ENCODE peak calls at places on chromosomes 5 and 9, in ten cellular contexts. V, J, F, D, H, R, U, C, E and I are unnamed samples.

GRCh38 chr5:146755781-146756180 is 122.8 kb downstream of the PPP2R2B start:
- DNase-seq in V (no peak), R (no peak), C (no peak), J (no peak), E (no peak), F (no peak), U (no peak), D (no peak), H (no peak), I (no peak)

GRCh38 chr5:34734321-34734720 is 78.2 kb downstream of the RAI14 start:
- DNase-seq in H (no peak), V (no peak), E (no peak), C (no peak), R (no peak), F (no peak), J (no peak), D (no peak), U (no peak), I (no peak)

GRCh38 chr9:127779136-127779981 is 893 bp upstream of the SH2D3C start:
- DNase-seq in V (no peak), C (no peak), F (no peak), U (peak), D (no peak), J (peak), R (no peak), H (no peak), E (no peak), I (no peak)

GRCh38 chr9:127523312-127523851 is 72.1 kb downstream of the LRSAM1 start:
- DNase-seq in F (no peak), H (no peak), D (no peak), U (peak), J (no peak), R (no peak), C (no peak), E (peak), V (no peak), I (no peak)

GRCh38 chr9:71490810-71491209 is 277.5 kb downstream of the CEMIP2 start:
- DNase-seq in F (no peak), E (no peak), U (no peak), C (peak), R (no peak), D (no peak), J (no peak), H (no peak), V (no peak), I (no peak)

GRCh38 chr5:171418982-171419662 is at the start of gene FGF18:
- DNase-seq in R (no peak), U (peak), J (peak), D (peak), V (peak), E (peak), H (peak), F (no peak), C (peak), I (no peak)

GRCh38 chr9:107750741-107751521 is 261.4 kb upstream of the KLF4 start:
- DNase-seq in U (no peak), V (peak), C (peak), F (peak), D (peak), R (peak), H (peak), J (no peak), E (peak), I (peak)

GRCh38 chr5:55096186-55096585 is 6.3 kb upstream of the GZMA start:
- DNase-seq in V (no peak), U (no peak), R (no peak), F (no peak), E (no peak), C (no peak), J (no peak), H (no peak), D (no peak), I (no peak)

GRCh38 chr5:36696059-36696673 is 89.8 kb downstream of the SLC1A3 start:
- DNase-seq in E (peak), J (peak), F (peak), R (peak), D (peak), U (peak), H (no peak), V (peak), C (peak), I (no peak)

GRCh38 chr9:87290241-87290700 is 207.4 kb upstream of the DAPK1 start:
- DNase-seq in C (no peak), V (no peak), R (no peak), U (no peak), J (no peak), D (no peak), E (no peak), F (no peak), H (no peak), I (no peak)

GRCh38 chr9:35658894-35659220 is 765 bp downstream of the CCDC107 start:
- DNase-seq in V (peak), R (peak), C (no peak), U (no peak), H (peak), J (no peak), E (peak), D (peak), F (no peak), I (no peak)

GRCh38 chr5:138610468-138611294 is 35.5 kb upstream of the HSPA9 start:
- DNase-seq in R (peak), J (no peak), C (peak), H (no peak), F (no peak), E (no peak), V (no peak), D (peak), U (peak), I (no peak)

GRCh38 chr5:150779397-150780179 is 1.0 kb downstream of the SMIM3 start:
- DNase-seq in E (no peak), H (no peak), J (no peak), U (no peak), D (no peak), R (peak), F (no peak), V (no peak), C (no peak), I (no peak)

GRCh38 chr5:93431255-93431654 is 149.8 kb downstream of the NR2F1-AS1 start:
- DNase-seq in V (no peak), C (no peak), D (no peak), U (no peak), F (no peak), J (no peak), H (no peak), E (no peak), R (no peak), I (no peak)

GRCh38 chr9:109989296-109989695 is 209.3 kb downstream of the PALM2AKAP2 start:
- DNase-seq in H (no peak), U (no peak), J (no peak), R (no peak), F (no peak), C (no peak), E (peak), V (no peak), D (no peak), I (no peak)

GRCh38 chr9:83707768-83708514 is at the start of gene UBQLN1:
- DNase-seq in R (peak), D (peak), U (peak), H (peak), F (peak), E (peak), C (peak), J (peak), V (peak), I (peak)

GRCh38 chr5:8340739-8341344 is 471.9 kb downstream of the MTRR start:
- DNase-seq in E (peak), C (no peak), D (no peak), U (peak), V (no peak), F (no peak), J (no peak), H (no peak), R (no peak), I (no peak)

GRCh38 chr5:68961762-68962161 is 132.1 kb upstream of the SLC30A5 start:
- DNase-seq in C (no peak), H (no peak), F (no peak), V (no peak), R (no peak), U (no peak), E (no peak), J (no peak), D (no peak), I (no peak)

GRCh38 chr5:76479973-76480667 is 77.0 kb downstream of the IQGAP2 start:
- DNase-seq in V (no peak), F (no peak), C (no peak), H (no peak), R (no peak), D (no peak), E (no peak), U (no peak), J (no peak), I (no peak)

GRCh38 chr5:27592231-27592630 is 553.8 kb upstream of the CDH9 start:
- DNase-seq in H (no peak), V (no peak), J (no peak), U (no peak), C (no peak), E (peak), F (no peak), R (no peak), D (no peak), I (no peak)

GRCh38 chr9:95077053-95077765 is 240.3 kb downstream of the FANCC start:
- DNase-seq in V (no peak), E (no peak), U (no peak), H (peak), F (no peak), D (no peak), J (no peak), C (no peak), R (peak), I (no peak)

GRCh38 chr5:95773325-95774059 is 42.4 kb downstream of the RHOBTB3 start:
- DNase-seq in H (no peak), J (no peak), D (no peak), F (no peak), C (no peak), R (no peak), U (no peak), V (no peak), E (peak), I (no peak)

GRCh38 chr5:137195483-137195882 is 303.6 kb downstream of the SPOCK1 start:
- DNase-seq in C (no peak), J (no peak), R (no peak), F (no peak), E (no peak), H (no peak), V (no peak), D (no peak), U (no peak), I (no peak)

GRCh38 chr9:76717611-76718010 is 46.6 kb upstream of the PCA3 start:
- DNase-seq in R (no peak), F (no peak), C (no peak), J (no peak), V (no peak), H (no peak), U (no peak), D (no peak), E (no peak), I (no peak)

GRCh38 chr5:172854958-172855357 is 20.9 kb downstream of the ERGIC1 start:
- DNase-seq in V (no peak), F (no peak), E (no peak), R (no peak), C (no peak), J (no peak), H (no peak), U (no peak), D (no peak), I (no peak)

GRCh38 chr5:138305797-138306196 is 25.8 kb downstream of the CDC25C start:
- DNase-seq in C (no peak), R (no peak), D (peak), U (no peak), E (no peak), V (peak), J (no peak), F (peak), H (no peak), I (no peak)

GRCh38 chr5:139181835-139182452 is 16.2 kb downstream of the SIL1 start:
- DNase-seq in H (no peak), C (no peak), V (no peak), U (no peak), E (peak), J (no peak), D (no peak), F (no peak), R (peak), I (no peak)

GRCh38 chr5:78671609-78672008 is 23.0 kb upstream of the LHFPL2 start:
- DNase-seq in H (no peak), D (no peak), V (no peak), J (no peak), F (no peak), C (no peak), U (peak), R (no peak), E (peak), I (peak)

DNA sequence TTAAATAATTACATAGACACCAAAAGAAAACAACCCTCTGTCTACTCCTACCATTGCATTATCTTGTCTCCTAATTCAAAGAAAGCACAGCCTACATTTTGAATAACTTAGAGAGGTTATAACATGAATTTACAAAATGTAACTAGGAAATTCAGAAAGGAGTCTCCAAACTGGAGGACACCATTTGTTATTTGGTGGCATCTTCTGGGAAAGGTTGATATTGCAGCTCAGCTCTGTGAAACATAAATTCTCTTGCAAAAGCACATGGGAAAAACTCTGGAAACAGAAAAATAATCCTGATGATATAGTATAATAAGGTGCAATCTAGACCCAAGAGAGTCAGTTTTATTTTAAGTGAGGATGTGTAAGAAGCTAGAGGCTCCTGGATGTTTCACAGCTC is 215.3 kb downstream of the MLLT3 start:
- DNase-seq in C (no peak), H (no peak), R (no peak), V (no peak), J (no peak), E (no peak), U (no peak), F (no peak), D (no peak), I (no peak)
- TF ChIP-seq CTCF in C (no peak), H (no peak), R (no peak), V (peak), J (no peak), E (peak), U (no peak), F (peak), D (no peak), I (peak)

GRCh38 chr5:142378737-142379365 is 54.0 kb upstream of the SPRY4 start:
- DNase-seq in R (no peak), E (no peak), F (no peak), C (no peak), V (no peak), U (no peak), H (no peak), J (no peak), D (no peak), I (no peak)

GRCh38 chr5:142376001-142376400 is 51.2 kb upstream of the SPRY4 start:
- DNase-seq in V (no peak), C (no peak), U (no peak), J (no peak), D (no peak), F (no peak), E (no peak), H (no peak), R (peak), I (no peak)
- H3K4me3 ChIP-seq in V (no peak), C (no peak), U (no peak), J (no peak), D (no peak), F (no peak), E (no peak), H (no peak), R (no peak), I (no peak)

GRCh38 chr5:53335115-53335514 is 145.3 kb upstream of the FST start:
- DNase-seq in V (no peak), E (no peak), C (no peak), F (no peak), H (no peak), U (no peak), J (no peak), D (no peak), R (no peak), I (no peak)
- TF ChIP-seq CTCF in V (no peak), E (peak), C (no peak), F (peak), H (no peak), U (peak), J (no peak), D (no peak), R (no peak), I (peak)

DNA sequence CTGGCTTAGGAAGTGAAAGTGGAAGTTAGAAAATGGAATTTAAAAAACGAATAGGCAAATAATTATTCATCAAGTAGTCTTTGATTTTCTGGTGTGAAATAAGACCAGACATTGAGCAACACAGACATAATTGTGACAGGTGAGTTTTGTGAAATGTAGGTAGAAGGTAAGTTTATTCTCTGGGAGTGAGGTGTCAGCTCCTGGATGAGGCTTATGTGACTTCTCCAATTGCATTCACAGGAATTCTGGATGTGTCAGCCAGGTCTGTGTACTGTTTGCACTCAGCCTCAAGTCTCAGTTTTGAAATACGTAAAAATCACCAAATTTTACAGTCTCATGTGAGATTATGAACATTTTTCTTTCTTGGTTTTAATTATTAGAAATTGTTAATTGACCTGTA is 537.6 kb downstream of the CETN3 start:
- DNase-seq in R (no peak), C (no peak), V (no peak), J (no peak), F (no peak), H (no peak), E (no peak), U (no peak), D (no peak), I (no peak)
- H3K4me3 ChIP-seq in R (no peak), C (no peak), V (peak), J (no peak), F (no peak), H (no peak), E (no peak), U (no peak), D (peak), I (no peak)

GRCh38 chr5:157326440-157327023 is 60.6 kb downstream of the CYFIP2 start:
- DNase-seq in J (no peak), F (no peak), D (no peak), R (no peak), E (no peak), V (no peak), H (no peak), U (no peak), C (no peak), I (no peak)

GRCh38 chr5:157324237-157324636 is 58.3 kb downstream of the CYFIP2 start:
- DNase-seq in H (no peak), V (no peak), J (no peak), R (no peak), E (no peak), C (peak), F (no peak), D (no peak), U (no peak), I (no peak)

GRCh38 chr5:157322581-157322980 is 56.7 kb downstream of the CYFIP2 start:
- DNase-seq in F (no peak), J (no peak), H (no peak), D (no peak), C (no peak), R (no peak), E (no peak), U (no peak), V (no peak), I (no peak)

GRCh38 chr5:157327771-157328170 is 61.8 kb downstream of the CYFIP2 start:
- DNase-seq in U (no peak), D (no peak), J (peak), F (no peak), V (no peak), C (no peak), H (no peak), E (no peak), R (no peak), I (no peak)

DNA sequence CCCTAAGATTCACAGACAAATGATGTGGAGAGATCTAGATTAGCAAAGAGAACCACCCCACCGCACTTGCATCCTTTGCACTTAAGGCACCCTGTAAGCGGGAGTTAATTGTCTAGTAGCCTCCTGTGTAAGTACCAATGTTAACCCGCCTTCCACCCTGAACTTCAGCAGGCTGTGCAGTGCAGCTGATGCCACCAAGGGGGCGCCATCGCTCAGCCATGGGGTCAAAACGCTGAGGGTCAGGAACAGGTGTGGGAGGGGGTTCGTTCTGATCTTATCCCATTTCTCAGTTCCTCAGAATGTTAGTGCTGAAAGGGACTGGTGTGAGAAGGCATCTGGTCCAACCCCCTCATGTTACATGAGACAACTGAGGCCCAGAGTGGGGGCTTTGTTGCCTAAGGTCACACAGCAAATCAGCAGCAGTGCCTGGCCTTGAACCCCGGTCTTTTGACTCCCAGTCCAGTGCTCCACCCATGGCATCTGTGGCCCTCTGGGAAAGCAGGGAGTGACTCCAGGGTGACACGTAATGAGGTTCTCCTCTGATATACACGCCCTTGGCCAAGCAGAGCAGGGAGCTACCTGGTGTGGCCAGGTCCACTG is 57.3 kb downstream of the CYFIP2 start:
- DNase-seq in D (no peak), H (no peak), V (no peak), U (peak), R (no peak), C (no peak), E (no peak), J (no peak), F (no peak), I (no peak)
- TF ChIP-seq CTCF in D (no peak), H (no peak), V (peak), U (peak), R (no peak), C (no peak), E (peak), J (peak), F (no peak), I (peak)

DNA sequence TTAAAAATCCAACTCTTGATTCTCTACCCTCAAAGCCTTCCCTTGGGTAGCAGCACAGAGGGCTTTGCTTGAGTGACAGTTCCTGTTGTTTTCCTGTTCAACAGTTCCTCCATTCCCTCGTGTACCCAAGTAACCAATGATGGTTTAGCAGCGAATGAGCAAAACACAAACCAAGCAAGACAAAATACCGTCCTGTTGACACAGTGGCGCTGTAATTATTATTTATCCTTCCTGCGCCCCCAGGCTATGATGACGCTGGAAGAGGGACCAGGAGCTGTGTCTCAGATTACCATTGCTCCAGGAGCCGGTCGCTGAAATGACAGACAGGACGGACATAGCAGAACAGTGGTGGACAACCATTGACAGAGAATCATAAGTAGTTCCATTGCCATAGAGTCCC is 154.8 kb downstream of the GADD45G start:
- DNase-seq in F (no peak), C (no peak), R (no peak), U (no peak), D (no peak), H (no peak), E (no peak), V (no peak), J (no peak), I (no peak)
- H3K4me3 ChIP-seq in F (no peak), C (no peak), R (no peak), U (no peak), D (no peak), H (no peak), E (no peak), V (no peak), J (no peak), I (no peak)

GRCh38 chr9:19630762-19631161 is 158.1 kb downstream of the SLC24A2 start:
- DNase-seq in J (no peak), U (no peak), V (no peak), F (no peak), H (no peak), D (no peak), C (no peak), R (no peak), E (no peak), I (no peak)

GRCh38 chr9:19631181-19631580 is 157.7 kb downstream of the SLC24A2 start:
- DNase-seq in R (no peak), V (no peak), U (no peak), C (no peak), F (no peak), D (no peak), E (no peak), H (no peak), J (no peak), I (no peak)

GRCh38 chr9:19634881-19635280 is 154.0 kb downstream of the SLC24A2 start:
- DNase-seq in C (no peak), H (no peak), U (peak), V (no peak), D (no peak), E (no peak), R (no peak), J (no peak), F (no peak), I (no peak)

GRCh38 chr9:19629506-19629905 is 159.3 kb downstream of the SLC24A2 start:
- DNase-seq in C (no peak), V (no peak), E (no peak), D (no peak), H (no peak), F (no peak), J (no peak), U (peak), R (no peak), I (no peak)
- TF ChIP-seq CTCF in C (no peak), V (no peak), E (no peak), D (no peak), H (no peak), F (no peak), J (no peak), U (peak), R (no peak), I (no peak)